ENCODE peak calls at places on chromosomes 11 and 22, in eight cellular contexts. Q is stimulated activated CD4-positive, alpha-beta T cell treated with anti-CD3 and anti-CD28 coated beads, Interleukin-12 subunit alpha, Interleukin-12 subunit beta, amount 100 ng/mL, for 24 hours; S is dermis microvascular lymphatic vessel endothelial cell; K is activated T-helper 1 cell treated with anti-CD3 and anti-CD28 coated beads, Interleukin-12 subunit alpha, Interleukin-12 subunit beta, Interleukin-2, Interleukin-4 antibody, amounts not matched to agents 30 ng/mL and 10 ng/mL and 1 ng/mL, durations not matched to agents 14 hours and 24 hours and 36 hours; C is Calu3; N is HT1080; Z is activated naive CD4-positive, alpha-beta T cell; W is AG09319. H is an unnamed sample.

GRCh38 chr11:614583-615452 is 932 bp downstream of the IRF7 start:
- DNase-seq in Q (no peak), S (no peak), K (no peak), C (no peak), N (no peak), Z (no peak), W (no peak), H (no peak)

GRCh38 chr11:6812391-6813005 is 13.0 kb upstream of the OR6A2 start:
- DNase-seq in Q (no peak), S (peak; percentile 48), K (peak; percentile 15), C (peak; percentile 29), N (peak; percentile 44), Z (no peak), W (no peak), H (no peak)

GRCh38 chr11:105862736-105863367 is 159.2 kb downstream of the MSANTD4 start:
- DNase-seq in Q (no peak), S (peak; percentile 65), K (no peak), C (peak; percentile 3), N (peak; percentile 48), Z (no peak), W (peak; percentile 10), H (no peak)

GRCh38 chr11:65918211-65919150 is at the start of gene C11orf68:
- DNase-seq in Q (no peak), S (peak; percentile 53), K (no peak), C (no peak), N (peak; percentile 41), Z (no peak), W (no peak), H (no peak)

GRCh38 chr11:44159848-44160721 is 64.6 kb downstream of the EXT2 start:
- DNase-seq in Q (no peak), S (no peak), K (no peak), C (no peak), N (no peak), Z (no peak), W (no peak), H (no peak)

GRCh38 chr22:31148953-31149627 is 8.8 kb upstream of the PLA2G3 start:
- DNase-seq in Q (peak; percentile 25), S (peak; percentile 85), K (no peak), C (peak; percentile 78), N (peak; percentile 68), Z (no peak), W (peak; percentile 59), H (no peak)

GRCh38 chr11:3920148-3920852 is 64.8 kb downstream of the STIM1 start:
- DNase-seq in Q (peak; percentile 66), S (no peak), K (peak; percentile 59), C (peak; percentile 31), N (peak; percentile 61), Z (peak; percentile 42), W (peak; percentile 61), H (no peak)

GRCh38 chr11:123628936-123629683 is 25.3 kb downstream of the SCN3B start:
- DNase-seq in Q (no peak), S (peak; percentile 66), K (no peak), C (no peak), N (peak; percentile 68), Z (no peak), W (no peak), H (peak; percentile 85)

GRCh38 chr11:70885721-70886305 is 366.6 kb downstream of the SHANK2 start:
- DNase-seq in Q (no peak), S (no peak), K (no peak), C (no peak), N (peak; percentile 30), Z (no peak), W (no peak), H (no peak)

GRCh38 chr11:67242548-67242947 is 23.7 kb upstream of the GRK2 start:
- DNase-seq in Q (no peak), S (no peak), K (no peak), C (no peak), N (no peak), Z (no peak), W (no peak), H (no peak)

GRCh38 chr11:119907934-119908760 is 179.1 kb upstream of the NECTIN1 start:
- DNase-seq in Q (no peak), S (no peak), K (no peak), C (no peak), N (no peak), Z (no peak), W (no peak), H (no peak)

GRCh38 chr22:29798318-29798717 is 31.1 kb downstream of the UQCR10 start:
- DNase-seq in Q (no peak), S (no peak), K (no peak), C (no peak), N (peak; percentile 22), Z (no peak), W (no peak), H (no peak)

GRCh38 chr11:86792150-86792549 is 8.2 kb upstream of the PRSS23 start:
- DNase-seq in Q (no peak), S (no peak), K (no peak), C (no peak), N (no peak), Z (no peak), W (no peak), H (no peak)

GRCh38 chr22:17562906-17563870 is at the start of gene SLC25A18:
- DNase-seq in Q (no peak), S (no peak), K (no peak), C (no peak), N (no peak), Z (no peak), W (no peak), H (peak; percentile 78)

GRCh38 chr11:64916040-64916847 is 765 bp downstream of the ATG2A start:
- DNase-seq in Q (no peak), S (peak; percentile 41), K (peak; percentile 52), C (peak; percentile 33), N (peak; percentile 57), Z (peak; percentile 30), W (no peak), H (peak; percentile 74)

GRCh38 chr22:49487950-49488349 is 339.7 kb downstream of the BRD1 start:
- DNase-seq in Q (no peak), S (no peak), K (no peak), C (peak; percentile 83), N (no peak), Z (no peak), W (no peak), H (no peak)

GRCh38 chr11:125932301-125932700 is 13.5 kb upstream of the VSIG10L2 start:
- DNase-seq in Q (no peak), S (no peak), K (no peak), C (no peak), N (no peak), Z (no peak), W (no peak), H (no peak)

H was measured in Right ventricle myocardium inferior.